ENCODE peak calls at places on chromosome 5, in eight cellular contexts. P, Q, S, C, W, K, H and G are unnamed samples.

GRCh38 chr5:30446456-30446855 is 747.0 kb upstream of the CDH6 start:
- DNase-seq in C (no peak), W (no peak), Q (no peak), H (no peak), S (no peak), K (no peak), P (no peak), G (no peak)

GRCh38 chr5:62779010-62779422 is 200.4 kb downstream of the LRRC70 start:
- DNase-seq in S (no peak), C (no peak), W (no peak), P (no peak), H (peak), K (peak), Q (peak), G (no peak)

GRCh38 chr5:68683632-68684035 is 410.2 kb upstream of the SLC30A5 start:
- DNase-seq in K (peak), P (no peak), H (peak), W (no peak), Q (peak), C (no peak), S (no peak), G (peak)

GRCh38 chr5:6496636-6497035 is 48.0 kb downstream of the UBE2QL1 start:
- DNase-seq in C (no peak), S (no peak), P (no peak), H (no peak), Q (no peak), K (no peak), W (no peak), G (no peak)

GRCh38 chr5:126846344-126846743 is 69.4 kb downstream of the LMNB1 start:
- DNase-seq in C (no peak), H (no peak), S (no peak), Q (peak), K (no peak), P (no peak), W (no peak), G (no peak)

GRCh38 chr5:14268738-14269137 is 125.6 kb downstream of the TRIO start:
- DNase-seq in K (peak), P (no peak), Q (peak), H (no peak), S (no peak), W (no peak), C (no peak), G (no peak)

GRCh38 chr5:32646570-32646969 is 61.2 kb downstream of the SUB1 start:
- DNase-seq in W (no peak), P (no peak), S (no peak), K (no peak), H (no peak), C (no peak), Q (no peak), G (no peak)

GRCh38 chr5:34802834-34803563 is 36.0 kb upstream of the TTC23L start:
- DNase-seq in H (no peak), S (no peak), Q (no peak), K (no peak), W (no peak), P (no peak), C (no peak), G (no peak)

GRCh38 chr5:127705120-127705892 is 2.1 kb downstream of the CCDC192 start:
- DNase-seq in H (peak), Q (peak), K (peak), S (no peak), P (no peak), C (no peak), W (no peak), G (no peak)

GRCh38 chr5:33824516-33825195 is 67.1 kb downstream of the ADAMTS12 start:
- DNase-seq in K (no peak), C (no peak), Q (peak), P (no peak), S (no peak), H (no peak), W (no peak), G (no peak)

GRCh38 chr5:126263567-126264173 is 159.5 kb upstream of the GRAMD2B start:
- DNase-seq in C (no peak), Q (no peak), H (no peak), P (no peak), K (no peak), W (no peak), S (no peak), G (no peak)

GRCh38 chr5:124678992-124679519 is 67.4 kb downstream of the ZNF608 start:
- DNase-seq in H (no peak), K (no peak), P (no peak), Q (no peak), S (no peak), W (no peak), C (no peak), G (no peak)

GRCh38 chr5:34538026-34538672 is 118.0 kb upstream of the RAI14 start:
- DNase-seq in Q (peak), C (no peak), P (no peak), W (no peak), K (no peak), S (no peak), H (peak), G (no peak)

GRCh38 chr5:123537845-123538244 is 25.9 kb downstream of the CSNK1G3 start:
- DNase-seq in K (no peak), Q (no peak), C (no peak), S (no peak), P (no peak), W (no peak), H (no peak), G (no peak)

GRCh38 chr5:82259172-82259800 is 18.9 kb downstream of the RPS23 start:
- DNase-seq in W (no peak), P (no peak), C (no peak), H (peak), S (no peak), K (no peak), Q (peak), G (no peak)

GRCh38 chr5:9015250-9015936 is 530.5 kb downstream of the SEMA5A start:
- DNase-seq in W (no peak), P (no peak), K (no peak), H (no peak), C (no peak), S (no peak), Q (peak), G (no peak)

GRCh38 chr5:133423031-133423617 is 189.2 kb downstream of the FSTL4 start:
- DNase-seq in P (no peak), K (no peak), W (no peak), C (no peak), Q (no peak), H (peak), S (no peak), G (no peak)

GRCh38 chr5:102932781-102933180 is 177.7 kb downstream of the PAM start:
- DNase-seq in K (no peak), S (no peak), P (no peak), W (no peak), H (no peak), C (no peak), Q (no peak), G (no peak)

GRCh38 chr5:143456952-143457547 is 53.6 kb upstream of the NR3C1 start:
- DNase-seq in H (peak), K (no peak), C (no peak), P (no peak), Q (peak), S (no peak), W (no peak), G (no peak)

GRCh38 chr5:119829341-119829740 is 200.0 kb downstream of the FAM170A start:
- DNase-seq in K (no peak), Q (no peak), P (no peak), S (no peak), W (no peak), C (no peak), H (no peak), G (no peak)

GRCh38 chr5:175820230-175820629 is 51.1 kb upstream of the CPLX2 start:
- DNase-seq in C (no peak), S (no peak), Q (no peak), P (no peak), W (no peak), K (no peak), H (no peak), G (no peak)

GRCh38 chr5:115150512-115150911 is 19.2 kb downstream of the TRIM36 start:
- DNase-seq in S (no peak), K (no peak), Q (no peak), P (no peak), H (no peak), C (no peak), W (no peak), G (no peak)

GRCh38 chr5:146388418-146388817 is 49.8 kb downstream of the POU4F3 start:
- DNase-seq in K (no peak), S (no peak), Q (peak), H (no peak), P (no peak), C (no peak), W (no peak), G (no peak)

GRCh38 chr5:140322751-140323731 is 20.1 kb upstream of the PFDN1 start:
- DNase-seq in W (peak), H (peak), C (no peak), P (no peak), S (no peak), K (peak), Q (peak), G (peak)

GRCh38 chr5:19855929-19856328 is 132.1 kb downstream of the CDH18 start:
- DNase-seq in H (no peak), Q (peak), K (no peak), C (no peak), S (no peak), W (no peak), P (no peak), G (no peak)

GRCh38 chr5:40401281-40401680 is 278.4 kb upstream of the PTGER4 start:
- DNase-seq in S (no peak), H (no peak), C (no peak), K (no peak), Q (no peak), P (no peak), W (no peak), G (no peak)

GRCh38 chr5:103224118-103224893 is 34.3 kb upstream of the MACIR start:
- DNase-seq in Q (peak), C (peak), K (peak), W (peak), H (peak), P (no peak), S (no peak), G (no peak)

GRCh38 chr5:162209005-162209605 is 141.5 kb downstream of the GABRG2 start:
- DNase-seq in S (no peak), P (no peak), Q (no peak), C (peak), W (no peak), H (peak), K (peak), G (no peak)

GRCh38 chr5:91707521-91707841 is 324.4 kb upstream of the ARRDC3 start:
- DNase-seq in P (no peak), H (no peak), Q (no peak), C (no peak), K (no peak), W (no peak), S (no peak), G (no peak)

GRCh38 chr5:179209359-179210150 is 135.7 kb downstream of the ADAMTS2 start:
- DNase-seq in K (no peak), W (no peak), C (no peak), S (peak), Q (peak), H (no peak), P (no peak), G (no peak)

GRCh38 chr5:179207470-179207869 is 137.8 kb downstream of the ADAMTS2 start:
- DNase-seq in Q (no peak), P (no peak), C (no peak), S (no peak), K (no peak), W (no peak), H (no peak), G (no peak)

GRCh38 chr5:179207920-179208705 is 137.1 kb downstream of the ADAMTS2 start:
- DNase-seq in K (no peak), H (no peak), W (no peak), P (no peak), S (peak), C (no peak), Q (no peak), G (no peak)

GRCh38 chr5:179210478-179210877 is 134.8 kb downstream of the ADAMTS2 start:
- DNase-seq in P (no peak), W (no peak), H (no peak), C (no peak), K (no peak), S (no peak), Q (no peak), G (no peak)

DNA sequence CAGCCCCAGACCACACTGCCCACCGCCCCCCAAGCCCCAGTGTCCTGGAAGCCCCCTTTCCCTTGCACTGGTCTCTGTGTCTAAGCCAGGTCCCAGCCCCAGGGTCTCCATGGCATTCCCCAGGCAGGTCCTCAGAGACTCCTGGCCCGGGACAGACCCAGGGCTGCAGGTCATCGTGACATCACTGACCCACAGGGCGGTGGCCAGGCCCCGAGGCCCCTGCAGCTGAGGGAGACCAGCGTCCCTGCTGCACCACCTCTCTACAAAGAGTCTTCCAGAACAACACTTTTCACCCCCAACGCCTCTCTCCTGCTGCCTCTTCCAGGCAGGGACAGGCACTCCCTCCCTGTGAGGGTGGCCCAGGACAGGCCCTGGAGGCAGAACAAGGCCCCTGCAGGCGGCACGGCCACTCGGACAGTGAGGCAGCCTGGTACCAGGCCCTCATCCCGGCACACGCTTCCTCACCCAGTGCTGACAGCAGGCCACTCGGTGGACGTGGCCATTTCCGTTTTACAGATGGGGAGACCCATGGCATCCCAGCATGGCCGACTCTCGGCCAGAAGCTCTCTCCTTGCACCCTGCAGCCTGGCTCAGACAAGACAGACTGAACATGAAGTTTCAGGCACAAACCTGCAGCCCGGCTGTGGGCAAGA is 136.4 kb downstream of the ADAMTS2 start:
- DNase-seq in C (no peak), H (no peak), P (no peak), W (no peak), S (peak), K (no peak), Q (no peak), G (no peak)
- TF ChIP-seq CTCF in C (no peak), H (no peak), P (no peak), W (no peak), S (no peak), K (no peak), Q (no peak), G (no peak)

GRCh38 chr5:135063056-135063445 is 29.0 kb upstream of the PITX1 start:
- DNase-seq in Q (no peak), K (no peak), W (no peak), C (no peak), S (peak), H (no peak), P (no peak), G (no peak)
- H3K4me3 ChIP-seq in Q (no peak), K (no peak), W (no peak), C (no peak), S (no peak), H (no peak), P (no peak), G (no peak)

GRCh38 chr5:77366717-77367500 is 125.2 kb downstream of the WDR41 start:
- DNase-seq in P (no peak), K (no peak), S (no peak), C (no peak), Q (no peak), W (no peak), H (no peak), G (no peak)

GRCh38 chr5:77368367-77368766 is 123.7 kb downstream of the WDR41 start:
- DNase-seq in S (no peak), C (no peak), K (no peak), Q (no peak), H (no peak), W (no peak), P (no peak), G (no peak)

GRCh38 chr5:77369566-77369965 is 122.5 kb downstream of the WDR41 start:
- DNase-seq in P (no peak), Q (no peak), C (no peak), S (no peak), K (no peak), W (no peak), H (no peak), G (no peak)

GRCh38 chr5:77367733-77368132 is 124.4 kb downstream of the WDR41 start:
- DNase-seq in Q (peak), C (no peak), S (no peak), H (peak), P (no peak), K (peak), W (no peak), G (no peak)
- H3K27ac ChIP-seq in Q (no peak), C (no peak), S (no peak), H (no peak), P (no peak), K (no peak), W (no peak), G (no peak)

GRCh38 chr5:104817127-104817526 is 1254.5 kb upstream of the NUDT12 start:
- DNase-seq in S (no peak), Q (no peak), C (no peak), K (no peak), W (no peak), P (no peak), H (no peak), G (no peak)
- TF ChIP-seq CTCF in S (no peak), Q (no peak), C (no peak), K (no peak), W (no peak), P (no peak), H (no peak), G (no peak)

GRCh38 chr5:16464664-16465543 is 696 bp downstream of the ZNF622 start:
- DNase-seq in C (no peak), K (no peak), P (no peak), H (no peak), Q (no peak), W (no peak), S (peak), G (no peak)

GRCh38 chr5:16461026-16461425 is 4.6 kb downstream of the ZNF622 start:
- DNase-seq in W (no peak), H (no peak), C (no peak), P (no peak), Q (peak), S (no peak), K (no peak), G (no peak)

GRCh38 chr5:16457853-16458252 is 7.7 kb downstream of the ZNF622 start:
- DNase-seq in S (no peak), P (no peak), K (no peak), Q (peak), C (no peak), H (peak), W (no peak), G (no peak)

GRCh38 chr5:16459451-16459850 is 6.1 kb downstream of the ZNF622 start:
- DNase-seq in H (no peak), W (no peak), P (no peak), S (no peak), C (no peak), K (no peak), Q (no peak), G (no peak)

DNA sequence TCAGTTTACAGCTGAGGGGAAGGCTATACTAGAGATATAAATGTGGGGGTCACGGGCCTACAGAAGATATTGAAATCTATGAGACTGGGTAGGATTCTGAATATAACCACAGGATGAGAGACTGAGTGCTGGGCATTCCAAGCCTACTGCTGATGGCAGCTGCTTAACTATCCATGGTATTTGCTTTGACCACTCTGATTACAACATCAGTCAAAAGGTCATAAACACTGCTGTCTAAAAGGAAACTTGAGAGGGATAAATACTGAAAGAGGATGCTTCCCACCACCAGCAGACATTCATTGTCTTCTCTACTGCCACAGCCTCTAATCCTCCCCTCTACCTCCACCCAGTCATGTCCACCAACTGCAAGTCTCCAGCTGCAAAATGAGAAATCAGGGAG is 3.8 kb downstream of the ZNF622 start:
- DNase-seq in Q (peak), P (no peak), S (no peak), C (no peak), H (peak), K (no peak), W (no peak), G (no peak)
- H3K4me3 ChIP-seq in Q (no peak), P (no peak), S (no peak), C (no peak), H (no peak), K (no peak), W (no peak), G (no peak)

DNA sequence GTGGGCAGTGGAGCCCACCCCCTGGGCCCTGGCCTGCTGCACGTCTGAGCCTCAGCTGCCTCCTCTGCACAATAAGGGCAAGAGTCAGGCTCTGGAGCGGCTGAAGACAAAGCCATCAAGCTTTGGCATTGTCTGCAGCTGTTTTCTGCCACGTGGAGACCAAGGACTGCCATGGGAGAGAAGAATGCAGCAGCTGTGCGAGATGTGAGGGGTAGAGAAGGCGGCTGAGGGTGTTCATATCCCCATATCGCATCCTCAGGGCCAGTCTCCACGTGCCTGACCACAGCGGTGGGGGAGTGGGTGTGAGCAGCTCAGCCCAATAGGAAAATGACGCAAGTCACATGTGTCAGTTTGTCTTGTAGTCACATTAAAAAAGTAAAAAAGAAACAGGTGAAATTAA is 6.8 kb downstream of the C1QTNF2 start:
- DNase-seq in Q (no peak), P (no peak), K (no peak), H (no peak), W (no peak), C (no peak), S (no peak), G (no peak)
- H3K27ac ChIP-seq in Q (no peak), P (peak), K (no peak), H (no peak), W (peak), C (no peak), S (no peak), G (peak)

GRCh38 chr5:59528226-59528862 is 365.2 kb downstream of the PDE4D start:
- DNase-seq in Q (no peak), H (no peak), P (no peak), C (no peak), W (no peak), S (no peak), K (no peak), G (no peak)

GRCh38 chr5:59525310-59525709 is 368.2 kb downstream of the PDE4D start:
- DNase-seq in K (no peak), Q (no peak), W (no peak), C (no peak), S (no peak), H (no peak), P (no peak), G (no peak)

GRCh38 chr5:59529286-59529685 is 364.2 kb downstream of the PDE4D start:
- DNase-seq in P (no peak), K (no peak), H (no peak), S (no peak), C (no peak), Q (no peak), W (no peak), G (no peak)

GRCh38 chr5:59522201-59522831 is 371.2 kb downstream of the PDE4D start:
- DNase-seq in P (no peak), H (peak), C (no peak), Q (no peak), S (no peak), K (no peak), W (no peak), G (no peak)

GRCh38 chr5:59525957-59526356 is 367.6 kb downstream of the PDE4D start:
- DNase-seq in H (peak), K (no peak), W (no peak), C (no peak), Q (peak), S (no peak), P (no peak), G (no peak)
- TF ChIP-seq CTCF in H (no peak), K (no peak), W (no peak), C (no peak), Q (no peak), S (no peak), P (no peak), G (no peak)

GRCh38 chr5:173903396-173904140 is 15.4 kb downstream of the CPEB4 start:
- DNase-seq in C (no peak), P (no peak), W (no peak), S (no peak), H (no peak), K (no peak), Q (no peak), G (no peak)
- H3K4me3 ChIP-seq in C (no peak), P (no peak), W (no peak), S (peak), H (no peak), K (peak), Q (no peak), G (no peak)